ENCODE peak calls at places on chromosomes 1 and 21, in six cellular contexts. W is stomach, E is fibroblast of lung, I is hepatocyte, X is heart left ventricle, H is GM23248. T is an unnamed sample. For H3K27me3 and H3K36me3, the result is how much of the 10 kb centered on the place peaks cover.

GRCh38 chr1:169874229-169874628 is 19.5 kb downstream of the SCYL3 start:
- DNase-seq in W (no peak), E (peak), I (no peak), X (no peak), H (peak), T (no peak)

GRCh38 chr1:41479000-41479807 is 5.3 kb downstream of the EDN2 start:
- DNase-seq in W (no peak), E (peak), I (no peak), X (peak), H (peak), T (peak)

GRCh38 chr1:17858027-17858426 is 102.9 kb downstream of the ACTL8 start:
- DNase-seq in W (no peak), E (peak), I (no peak), X (no peak), H (no peak), T (no peak)

GRCh38 chr1:201443747-201444146 is 22.2 kb upstream of the TNNI1 start:
- DNase-seq in W (no peak), E (no peak), I (no peak), X (no peak), H (no peak), T (no peak)

GRCh38 chr21:36542312-36543101 is 62.6 kb upstream of the CLDN14 start:
- DNase-seq in W (peak), E (no peak), I (peak), X (no peak), H (no peak), T (no peak)

GRCh38 chr1:220983877-220984635 is 104.8 kb downstream of the HLX start:
- DNase-seq in W (no peak), E (no peak), I (no peak), X (no peak), H (no peak), T (peak)

GRCh38 chr1:204296431-204296988 is 63.2 kb downstream of the PLEKHA6 start:
- DNase-seq in W (no peak), E (peak), I (no peak), X (peak), H (peak), T (no peak)

GRCh38 chr1:225818229-225818628 is 8.3 kb downstream of the EPHX1 start:
- DNase-seq in W (no peak), E (no peak), I (no peak), X (no peak), H (no peak), T (no peak)

GRCh38 chr1:117017648-117018047 is 16.1 kb downstream of the CD101 start:
- DNase-seq in W (no peak), E (peak), I (no peak), X (peak), H (no peak), T (peak)

GRCh38 chr1:247407180-247407616 is 8.8 kb upstream of the NLRP3 start:
- DNase-seq in W (peak), E (no peak), I (no peak), X (peak), H (peak), T (no peak)

DNA sequence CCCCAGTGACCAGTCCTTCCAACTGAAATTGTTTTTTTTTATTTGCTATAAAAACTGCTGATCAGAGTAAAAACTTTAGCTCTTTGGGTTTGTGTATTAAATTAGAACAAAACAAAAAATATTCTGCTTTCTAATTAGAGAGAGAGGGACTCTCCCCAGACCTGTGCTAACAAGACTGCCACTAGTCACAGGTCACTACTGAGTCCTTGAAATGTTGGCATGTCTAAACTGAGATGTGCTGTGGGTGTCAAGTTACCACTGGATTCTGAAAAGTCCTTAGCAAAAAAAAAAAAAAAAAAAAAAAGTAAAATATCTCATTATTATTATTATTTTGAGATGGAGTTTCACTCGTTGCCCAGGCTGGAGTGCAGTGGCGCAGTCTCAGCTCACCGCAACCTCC is 199.5 kb upstream of the MAP1LC3C start:
- DNase-seq in W (no peak), E (no peak), I (no peak), X (no peak), H (no peak), T (no peak)
- H3K27me3 ChIP-seq in W (under half), E (under half), I (under half), X (under half), H (under half), T (under half)

GRCh38 chr1:39758556-39759435 is 12.4 kb downstream of the OXCT2 start:
- DNase-seq in W (no peak), E (no peak), I (no peak), X (no peak), H (no peak), T (no peak)
- H3K36me3 ChIP-seq in W (half or more), E (under half), I (under half), X (half or more), H (under half), T (half or more)

GRCh38 chr1:193077991-193078390 is 18.6 kb downstream of the RO60 start:
- DNase-seq in W (no peak), E (peak), I (no peak), X (no peak), H (peak), T (no peak)
- H3K27ac ChIP-seq in W (no peak), E (no peak), I (no peak), X (no peak), H (no peak), T (no peak)

DNA sequence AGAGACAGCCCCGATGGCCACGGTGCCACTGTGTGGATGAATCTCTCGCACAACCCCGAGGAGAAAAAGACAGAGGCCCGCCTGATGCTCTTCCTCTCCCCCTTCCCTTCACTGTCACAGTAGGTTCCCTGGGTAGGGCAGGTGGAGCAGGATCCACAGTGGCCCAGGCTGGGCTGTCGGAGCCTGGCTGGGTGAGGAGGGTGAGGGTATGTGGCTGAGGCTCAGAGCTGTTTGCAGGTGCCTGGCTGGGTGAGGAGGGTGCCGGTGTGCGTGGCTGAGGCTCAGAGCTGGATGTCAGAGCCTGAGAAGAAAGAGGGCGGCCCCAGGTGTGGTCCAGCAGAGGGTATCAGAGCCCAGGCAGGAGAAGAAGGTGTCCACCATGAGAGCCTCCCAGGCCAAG is 2.7 kb downstream of the CFAP74 start:
- DNase-seq in W (no peak), E (no peak), I (no peak), X (no peak), H (no peak), T (no peak)
- H3K27me3 ChIP-seq in W (under half), E (under half), I (under half), X (under half), H (under half), T (under half)

DNA sequence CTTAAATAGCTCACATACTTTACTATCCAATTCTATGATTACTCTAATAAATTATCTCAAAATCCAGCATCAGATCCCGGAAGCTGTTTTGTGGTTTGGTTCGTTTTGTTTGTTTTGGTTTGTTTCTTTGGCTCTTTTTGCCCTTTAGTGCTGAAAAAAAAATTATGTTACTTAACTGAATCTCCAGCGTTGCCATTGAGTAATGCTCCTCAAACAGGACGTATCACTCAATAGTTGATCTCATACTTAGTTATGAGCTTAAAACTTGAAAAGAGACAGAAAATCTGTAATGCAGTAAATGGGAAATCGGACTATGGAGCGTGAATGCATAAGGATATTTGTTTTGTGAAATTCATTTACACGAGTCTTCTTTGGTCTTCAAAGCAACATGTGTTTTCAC is 533.8 kb upstream of the TMPRSS15 start:
- DNase-seq in W (no peak), E (no peak), I (no peak), X (no peak), H (no peak), T (no peak)
- H3K36me3 ChIP-seq in W (under half), E (under half), I (under half), X (under half), H (under half), T (under half)

GRCh38 chr21:41219498-41220207 is 51.7 kb downstream of the BACE2 start:
- DNase-seq in W (no peak), E (peak), I (no peak), X (no peak), H (no peak), T (no peak)

GRCh38 chr21:41215856-41216408 is 48.0 kb downstream of the BACE2 start:
- DNase-seq in W (no peak), E (no peak), I (no peak), X (no peak), H (no peak), T (no peak)

GRCh38 chr21:41216486-41216885 is 48.5 kb downstream of the BACE2 start:
- DNase-seq in W (no peak), E (no peak), I (no peak), X (no peak), H (no peak), T (no peak)

GRCh38 chr21:41220208-41220733 is 52.3 kb downstream of the BACE2 start:
- DNase-seq in W (no peak), E (no peak), I (no peak), X (no peak), H (peak), T (no peak)

GRCh38 chr21:41217656-41218380 is 49.9 kb downstream of the BACE2 start:
- DNase-seq in W (no peak), E (peak), I (peak), X (peak), H (peak), T (peak)
- H3K27ac ChIP-seq in W (no peak), E (peak), I (peak), X (no peak), H (no peak), T (no peak)

DNA sequence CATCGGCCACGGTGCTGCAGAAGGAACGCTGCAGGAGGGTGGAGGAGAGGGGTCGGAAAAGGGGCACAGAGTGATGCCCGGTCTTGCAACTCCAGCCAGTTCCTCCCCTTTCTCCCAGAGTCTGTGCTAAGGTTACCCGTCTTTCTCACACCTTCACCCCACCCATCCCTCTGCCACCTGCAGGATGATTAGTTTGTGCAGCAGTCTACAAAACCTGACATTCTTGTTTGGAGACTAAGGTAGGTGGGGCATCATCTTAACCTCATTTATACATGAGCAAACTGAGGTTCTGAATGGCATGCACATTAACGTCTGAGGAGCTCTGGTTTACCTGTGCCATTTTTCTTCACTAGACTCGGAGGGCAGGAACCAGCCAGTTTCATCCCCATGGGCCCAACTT is 232.3 kb downstream of the GRIK3 start:
- DNase-seq in W (no peak), E (no peak), I (no peak), X (no peak), H (no peak), T (no peak)
- H3K27me3 ChIP-seq in W (under half), E (under half), I (under half), X (under half), H (under half), T (under half)

GRCh38 chr1:229651546-229651945 is 25.5 kb downstream of the URB2 start:
- DNase-seq in W (no peak), E (no peak), I (no peak), X (no peak), H (no peak), T (no peak)
- H3K36me3 ChIP-seq in W (half or more), E (under half), I (under half), X (half or more), H (under half), T (under half)

DNA sequence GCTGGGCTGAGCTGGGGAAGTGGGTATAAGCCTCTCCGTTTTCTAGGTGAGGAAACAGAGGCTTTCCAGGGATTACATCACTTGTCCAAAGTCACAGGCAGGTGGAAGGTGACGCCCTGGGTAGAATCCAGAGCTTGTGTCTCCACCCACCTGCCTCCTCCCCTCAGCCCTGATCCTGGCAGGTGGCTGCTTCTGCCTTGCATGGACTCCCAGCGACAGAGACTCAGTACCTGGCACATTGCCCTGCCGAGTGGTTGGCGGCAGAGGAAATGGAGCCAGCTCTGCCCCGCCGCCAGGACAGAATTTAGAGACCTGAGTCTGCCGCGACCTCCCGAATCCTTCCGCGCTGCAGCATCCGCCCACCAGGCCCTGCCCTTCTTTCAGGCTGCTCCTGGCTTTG is 2.1 kb downstream of the PLA2G2E start:
- DNase-seq in W (no peak), E (no peak), I (no peak), X (no peak), H (no peak), T (no peak)
- H3K27ac ChIP-seq in W (no peak), E (no peak), I (no peak), X (no peak), H (no peak), T (no peak)

GRCh38 chr1:90706437-90707362 is 10.4 kb downstream of the BARHL2 start:
- DNase-seq in W (no peak), E (no peak), I (peak), X (no peak), H (peak), T (no peak)

GRCh38 chr1:90707363-90707710 is 9.8 kb downstream of the BARHL2 start:
- DNase-seq in W (peak), E (peak), I (peak), X (no peak), H (peak), T (no peak)

GRCh38 chr1:90708236-90708786 is 8.8 kb downstream of the BARHL2 start:
- DNase-seq in W (no peak), E (no peak), I (no peak), X (no peak), H (no peak), T (no peak)

GRCh38 chr1:90705910-90706309 is 11.2 kb downstream of the BARHL2 start:
- DNase-seq in W (no peak), E (no peak), I (no peak), X (no peak), H (no peak), T (no peak)

DNA sequence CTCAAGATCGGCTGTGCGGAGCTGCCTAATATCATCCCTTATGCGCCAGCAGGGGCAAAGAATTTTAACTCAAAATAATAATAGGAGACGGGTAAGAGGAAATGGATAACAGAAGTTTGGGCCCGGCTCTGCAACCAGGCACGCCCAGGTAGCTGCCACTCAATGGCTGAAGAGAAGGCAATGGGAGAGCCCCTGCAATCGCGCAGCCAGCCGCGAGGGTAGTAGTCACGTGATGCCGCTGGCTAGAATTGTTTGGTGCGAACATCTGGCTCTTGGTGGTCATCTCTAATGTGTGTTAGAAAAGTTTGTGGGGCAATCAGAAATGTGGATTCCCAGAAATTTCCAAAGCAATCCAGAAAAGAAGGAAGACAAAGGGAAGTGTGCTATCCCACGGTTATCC is 12.3 kb downstream of the BARHL2 start:
- DNase-seq in W (no peak), E (no peak), I (no peak), X (no peak), H (no peak), T (no peak)
- H3K27me3 ChIP-seq in W (half or more), E (under half), I (half or more), X (half or more), H (half or more), T (half or more)